ENCODE peak calls at places on chromosomes 5 and 9, in ten cellular contexts. One of them, this sample, is unnamed.
A peak's percentile ranks its signal among the peaks of the same experiment; 100 is the strongest.

GRCh38 chr9:121599186-121599871 is 52.1 kb upstream of the DAB2IP start:
- DNase-seq in GOT3: no peak
- DNase-seq in RWPE1: peak; percentile 86
- DNase-seq in progenitor cell of endocrine pancreas: peak; percentile 87
- DNase-seq in pancreas: peak; percentile 95
- DNase-seq in GM04503: no peak
- DNase-seq in NCI-H524 treated with DMSO at 0.1 percent for 48 hours: no peak
- DNase-seq in activated naive CD4-positive, alpha-beta T cell: no peak
- DNase-seq in NCI-H1694: no peak
- DNase-seq in T follicular helper cell: no peak
- DNase-seq in this sample: peak; percentile 93

GRCh38 chr9:36823934-36824333 is 210.1 kb downstream of the PAX5 start:
- DNase-seq in GOT3: no peak
- DNase-seq in RWPE1: no peak
- DNase-seq in progenitor cell of endocrine pancreas: no peak
- DNase-seq in pancreas: no peak
- DNase-seq in GM04503: no peak
- DNase-seq in NCI-H524 treated with DMSO at 0.1 percent for 48 hours: no peak
- DNase-seq in activated naive CD4-positive, alpha-beta T cell: no peak
- DNase-seq in NCI-H1694: no peak
- DNase-seq in T follicular helper cell: no peak
- DNase-seq in this sample: no peak

GRCh38 chr5:94376672-94377345 is 241.6 kb downstream of the KIAA0825 start:
- DNase-seq in GOT3: no peak
- DNase-seq in RWPE1: no peak
- DNase-seq in progenitor cell of endocrine pancreas: no peak
- DNase-seq in pancreas: no peak
- DNase-seq in GM04503: no peak
- DNase-seq in NCI-H524 treated with DMSO at 0.1 percent for 48 hours: no peak
- DNase-seq in activated naive CD4-positive, alpha-beta T cell: no peak
- DNase-seq in NCI-H1694: no peak
- DNase-seq in T follicular helper cell: no peak
- DNase-seq in this sample: no peak

GRCh38 chr5:136132087-136132486 is 558 bp upstream of the SMAD5 start:
- DNase-seq in GOT3: no peak
- DNase-seq in RWPE1: no peak
- DNase-seq in progenitor cell of endocrine pancreas: no peak
- DNase-seq in pancreas: no peak
- DNase-seq in GM04503: no peak
- DNase-seq in NCI-H524 treated with DMSO at 0.1 percent for 48 hours: no peak
- DNase-seq in activated naive CD4-positive, alpha-beta T cell: no peak
- DNase-seq in NCI-H1694: no peak
- DNase-seq in T follicular helper cell: no peak
- DNase-seq in this sample: peak; percentile 52

GRCh38 chr9:96062051-96062450 is 186.6 kb downstream of the ERCC6L2 start:
- DNase-seq in GOT3: no peak
- DNase-seq in RWPE1: no peak
- DNase-seq in progenitor cell of endocrine pancreas: no peak
- DNase-seq in pancreas: no peak
- DNase-seq in GM04503: no peak
- DNase-seq in NCI-H524 treated with DMSO at 0.1 percent for 48 hours: no peak
- DNase-seq in activated naive CD4-positive, alpha-beta T cell: no peak
- DNase-seq in NCI-H1694: no peak
- DNase-seq in T follicular helper cell: no peak
- DNase-seq in this sample: no peak

GRCh38 chr5:2724031-2724581 is 27.4 kb downstream of the IRX2 start:
- DNase-seq in GOT3: no peak
- DNase-seq in RWPE1: no peak
- DNase-seq in progenitor cell of endocrine pancreas: no peak
- DNase-seq in pancreas: no peak
- DNase-seq in GM04503: no peak
- DNase-seq in NCI-H524 treated with DMSO at 0.1 percent for 48 hours: no peak
- DNase-seq in activated naive CD4-positive, alpha-beta T cell: no peak
- DNase-seq in NCI-H1694: no peak
- DNase-seq in T follicular helper cell: no peak
- DNase-seq in this sample: no peak

GRCh38 chr5:131156971-131157370 is 8.1 kb downstream of the HINT1 start:
- DNase-seq in GOT3: no peak
- DNase-seq in RWPE1: no peak
- DNase-seq in progenitor cell of endocrine pancreas: no peak
- DNase-seq in pancreas: no peak
- DNase-seq in GM04503: no peak
- DNase-seq in NCI-H524 treated with DMSO at 0.1 percent for 48 hours: no peak
- DNase-seq in activated naive CD4-positive, alpha-beta T cell: no peak
- DNase-seq in NCI-H1694: no peak
- DNase-seq in T follicular helper cell: no peak
- DNase-seq in this sample: no peak

GRCh38 chr5:147479949-147480348 is 29.9 kb downstream of the DPYSL3 start:
- DNase-seq in GOT3: no peak
- DNase-seq in RWPE1: no peak
- DNase-seq in progenitor cell of endocrine pancreas: no peak
- DNase-seq in pancreas: no peak
- DNase-seq in GM04503: peak; percentile 38
- DNase-seq in NCI-H524 treated with DMSO at 0.1 percent for 48 hours: no peak
- DNase-seq in activated naive CD4-positive, alpha-beta T cell: no peak
- DNase-seq in NCI-H1694: no peak
- DNase-seq in T follicular helper cell: no peak
- DNase-seq in this sample: no peak

GRCh38 chr5:88679638-88680037 is 203.3 kb downstream of the MEF2C start:
- DNase-seq in GOT3: no peak
- DNase-seq in RWPE1: no peak
- DNase-seq in progenitor cell of endocrine pancreas: no peak
- DNase-seq in pancreas: no peak
- DNase-seq in GM04503: no peak
- DNase-seq in NCI-H524 treated with DMSO at 0.1 percent for 48 hours: no peak
- DNase-seq in activated naive CD4-positive, alpha-beta T cell: no peak
- DNase-seq in NCI-H1694: no peak
- DNase-seq in T follicular helper cell: no peak
- DNase-seq in this sample: no peak

GRCh38 chr9:37917315-37917731 is 13.4 kb upstream of the SLC25A51 start:
- DNase-seq in GOT3: no peak
- DNase-seq in RWPE1: no peak
- DNase-seq in progenitor cell of endocrine pancreas: no peak
- DNase-seq in pancreas: no peak
- DNase-seq in GM04503: no peak
- DNase-seq in NCI-H524 treated with DMSO at 0.1 percent for 48 hours: no peak
- DNase-seq in activated naive CD4-positive, alpha-beta T cell: no peak
- DNase-seq in NCI-H1694: no peak
- DNase-seq in T follicular helper cell: no peak
- DNase-seq in this sample: no peak

GRCh38 chr5:171092194-171092593 is 216.9 kb upstream of the TLX3 start:
- DNase-seq in GOT3: no peak
- DNase-seq in RWPE1: peak; percentile 69
- DNase-seq in progenitor cell of endocrine pancreas: no peak
- DNase-seq in pancreas: no peak
- DNase-seq in GM04503: no peak
- DNase-seq in NCI-H524 treated with DMSO at 0.1 percent for 48 hours: no peak
- DNase-seq in activated naive CD4-positive, alpha-beta T cell: no peak
- DNase-seq in NCI-H1694: no peak
- DNase-seq in T follicular helper cell: no peak
- DNase-seq in this sample: no peak

GRCh38 chr5:42570946-42571625 is 147.8 kb downstream of the GHR start:
- DNase-seq in GOT3: no peak
- DNase-seq in RWPE1: peak; percentile 41
- DNase-seq in progenitor cell of endocrine pancreas: no peak
- DNase-seq in pancreas: no peak
- DNase-seq in GM04503: no peak
- DNase-seq in NCI-H524 treated with DMSO at 0.1 percent for 48 hours: no peak
- DNase-seq in activated naive CD4-positive, alpha-beta T cell: no peak
- DNase-seq in NCI-H1694: no peak
- DNase-seq in T follicular helper cell: no peak
- DNase-seq in this sample: no peak

GRCh38 chr9:10661994-10662393 is 49.2 kb upstream of the PTPRD start:
- DNase-seq in GOT3: no peak
- DNase-seq in RWPE1: no peak
- DNase-seq in progenitor cell of endocrine pancreas: no peak
- DNase-seq in pancreas: no peak
- DNase-seq in GM04503: no peak
- DNase-seq in NCI-H524 treated with DMSO at 0.1 percent for 48 hours: no peak
- DNase-seq in activated naive CD4-positive, alpha-beta T cell: no peak
- DNase-seq in NCI-H1694: no peak
- DNase-seq in T follicular helper cell: no peak
- DNase-seq in this sample: no peak

GRCh38 chr5:132788508-132788907 is 11.5 kb upstream of the SEPTIN8 start:
- DNase-seq in GOT3: no peak
- DNase-seq in RWPE1: no peak
- DNase-seq in progenitor cell of endocrine pancreas: no peak
- DNase-seq in pancreas: no peak
- DNase-seq in GM04503: no peak
- DNase-seq in NCI-H524 treated with DMSO at 0.1 percent for 48 hours: no peak
- DNase-seq in activated naive CD4-positive, alpha-beta T cell: no peak
- DNase-seq in NCI-H1694: no peak
- DNase-seq in T follicular helper cell: no peak
- DNase-seq in this sample: no peak

GRCh38 chr9:132670816-132671371 is 630 bp downstream of the GTF3C4 start:
- DNase-seq in GOT3: no peak
- DNase-seq in RWPE1: peak; percentile 64
- DNase-seq in progenitor cell of endocrine pancreas: peak; percentile 29
- DNase-seq in pancreas: peak; percentile 60
- DNase-seq in GM04503: no peak
- DNase-seq in NCI-H524 treated with DMSO at 0.1 percent for 48 hours: no peak
- DNase-seq in activated naive CD4-positive, alpha-beta T cell: peak; percentile 10
- DNase-seq in NCI-H1694: no peak
- DNase-seq in T follicular helper cell: peak; percentile 56
- DNase-seq in this sample: peak; percentile 23

GRCh38 chr9:128558431-128559310 is 6.3 kb downstream of the SPTAN1 start:
- DNase-seq in GOT3: peak; percentile 2
- DNase-seq in RWPE1: peak; percentile 87
- DNase-seq in progenitor cell of endocrine pancreas: no peak
- DNase-seq in pancreas: peak; percentile 83
- DNase-seq in GM04503: peak; percentile 58
- DNase-seq in NCI-H524 treated with DMSO at 0.1 percent for 48 hours: no peak
- DNase-seq in activated naive CD4-positive, alpha-beta T cell: no peak
- DNase-seq in NCI-H1694: peak; percentile 59
- DNase-seq in T follicular helper cell: peak; percentile 11
- DNase-seq in this sample: peak; percentile 76

GRCh38 chr9:98302150-98302549 is 46.7 kb upstream of the TBC1D2 start:
- DNase-seq in GOT3: no peak
- DNase-seq in RWPE1: no peak
- DNase-seq in progenitor cell of endocrine pancreas: no peak
- DNase-seq in pancreas: no peak
- DNase-seq in GM04503: no peak
- DNase-seq in NCI-H524 treated with DMSO at 0.1 percent for 48 hours: no peak
- DNase-seq in activated naive CD4-positive, alpha-beta T cell: no peak
- DNase-seq in NCI-H1694: no peak
- DNase-seq in T follicular helper cell: no peak
- DNase-seq in this sample: no peak

GRCh38 chr5:24681106-24681505 is 36.3 kb upstream of the CDH10 start:
- DNase-seq in GOT3: no peak
- DNase-seq in RWPE1: no peak
- DNase-seq in progenitor cell of endocrine pancreas: no peak
- DNase-seq in pancreas: no peak
- DNase-seq in GM04503: no peak
- DNase-seq in NCI-H524 treated with DMSO at 0.1 percent for 48 hours: no peak
- DNase-seq in activated naive CD4-positive, alpha-beta T cell: no peak
- DNase-seq in NCI-H1694: no peak
- DNase-seq in T follicular helper cell: no peak
- DNase-seq in this sample: no peak

GRCh38 chr9:97561501-97561900 is 60.0 kb downstream of the TMOD1 start:
- DNase-seq in GOT3: no peak
- DNase-seq in RWPE1: no peak
- DNase-seq in progenitor cell of endocrine pancreas: no peak
- DNase-seq in pancreas: no peak
- DNase-seq in GM04503: no peak
- DNase-seq in NCI-H524 treated with DMSO at 0.1 percent for 48 hours: no peak
- DNase-seq in activated naive CD4-positive, alpha-beta T cell: no peak
- DNase-seq in NCI-H1694: no peak
- DNase-seq in T follicular helper cell: no peak
- DNase-seq in this sample: no peak

GRCh38 chr9:130100681-130101080 is 47.0 kb downstream of the GPR107 start:
- DNase-seq in GOT3: no peak
- DNase-seq in RWPE1: no peak
- DNase-seq in progenitor cell of endocrine pancreas: no peak
- DNase-seq in pancreas: no peak
- DNase-seq in GM04503: no peak
- DNase-seq in NCI-H524 treated with DMSO at 0.1 percent for 48 hours: no peak
- DNase-seq in activated naive CD4-positive, alpha-beta T cell: no peak
- DNase-seq in NCI-H1694: no peak
- DNase-seq in T follicular helper cell: no peak
- DNase-seq in this sample: no peak

This sample was measured in psoas muscle.